ENCODE peak calls at places on chromosome 12, in four cellular contexts. M is psoas muscle, U is HFF-Myc, V is fibroblast of pulmonary artery. B is an unnamed sample.

GRCh38 chr12:59698599-59698998 is 102.8 kb downstream of the SLC16A7 start:
- DNase-seq in M (no peak), U (no peak), V (peak; percentile 87), B (peak; percentile 91)

GRCh38 chr12:131087302-131087818 is 133.7 kb downstream of the ADGRD1 start:
- DNase-seq in M (peak; percentile 10), U (no peak), V (no peak), B (no peak)

GRCh38 chr12:105485926-105486325 is 155.4 kb downstream of the C12orf75 start:
- DNase-seq in M (no peak), U (no peak), V (peak; percentile 42), B (no peak)

GRCh38 chr12:45409966-45410365 is 194.1 kb downstream of the ANO6 start:
- DNase-seq in M (peak; percentile 46), U (no peak), V (peak; percentile 13), B (peak; percentile 85)

GRCh38 chr12:67161322-67161918 is 107.7 kb upstream of the CAND1 start:
- DNase-seq in M (no peak), U (peak; percentile 6), V (peak; percentile 50), B (peak; percentile 44)

GRCh38 chr12:41576925-41577324 is 388.8 kb downstream of the PDZRN4 start:
- DNase-seq in M (no peak), U (no peak), V (no peak), B (no peak)

GRCh38 chr12:52956987-52957386 is 8.1 kb downstream of the KRT18 start:
- DNase-seq in M (no peak), U (no peak), V (no peak), B (no peak)

GRCh38 chr12:6613015-6613775 is 6.0 kb upstream of the CHD4 start:
- DNase-seq in M (peak; percentile 69), U (peak; percentile 56), V (peak; percentile 67), B (peak; percentile 70)

GRCh38 chr12:63668028-63668799 is at the start of gene DPY19L2:
- DNase-seq in M (peak; percentile 54), U (peak; percentile 59), V (peak; percentile 64), B (peak; percentile 54)

GRCh38 chr12:26987634-26988424 is 26.4 kb downstream of the TM7SF3 start:
- DNase-seq in M (no peak), U (peak; percentile 9), V (peak; percentile 29), B (peak; percentile 3)

GRCh38 chr12:53709671-53710070 is 17.6 kb downstream of the CALCOCO1 start:
- DNase-seq in M (no peak), U (no peak), V (no peak), B (peak; percentile 17)

GRCh38 chr12:120849765-120850164 is 54.4 kb downstream of the SPPL3 start:
- DNase-seq in M (no peak), U (no peak), V (peak; percentile 42), B (no peak)

GRCh38 chr12:124613151-124613585 is 45.8 kb upstream of the NCOR2 start:
- DNase-seq in M (no peak), U (no peak), V (peak; percentile 97), B (peak; percentile 65)

GRCh38 chr12:3644103-3644502 is 108.8 kb downstream of the CRACR2A start:
- DNase-seq in M (no peak), U (no peak), V (no peak), B (no peak)

GRCh38 chr12:116442981-116443380 is 116.2 kb upstream of the MAP1LC3B2 start:
- DNase-seq in M (no peak), U (no peak), V (peak; percentile 20), B (peak; percentile 75)

GRCh38 chr12:100401660-100402059 is 44.8 kb downstream of the SLC17A8 start:
- DNase-seq in M (no peak), U (peak; percentile 5), V (peak; percentile 54), B (peak; percentile 16)

GRCh38 chr12:131129839-131130238 is 176.1 kb downstream of the ADGRD1 start:
- DNase-seq in M (no peak), U (no peak), V (no peak), B (no peak)

GRCh38 chr12:94879542-94879941 is 124.0 kb downstream of the NDUFA12 start:
- DNase-seq in M (no peak), U (peak; percentile 10), V (peak; percentile 16), B (no peak)

GRCh38 chr12:125183187-125184067 is 118.2 kb downstream of the AACS start:
- DNase-seq in M (peak; percentile 69), U (peak; percentile 37), V (peak; percentile 78), B (peak; percentile 66)

GRCh38 chr12:34051486-34051885 is 29.2 kb downstream of the ALG10 start:
- DNase-seq in M (no peak), U (no peak), V (no peak), B (no peak)

GRCh38 chr12:75427491-75427890 is 36.6 kb downstream of the GLIPR1L2 start:
- DNase-seq in M (no peak), U (no peak), V (no peak), B (no peak)

GRCh38 chr12:127179199-127179598 is 1087.8 kb upstream of the TMEM132C start:
- DNase-seq in M (no peak), U (no peak), V (no peak), B (peak; percentile 71)

GRCh38 chr12:89880695-89881350 is 172.2 kb upstream of the ATP2B1 start:
- DNase-seq in M (no peak), U (no peak), V (no peak), B (no peak)

GRCh38 chr12:51393676-51394545 is 2.7 kb upstream of the GALNT6 start:
- DNase-seq in M (no peak), U (peak; percentile 72), V (peak; percentile 86), B (peak; percentile 92)

GRCh38 chr12:27969901-27970390 is 2.6 kb downstream of the PTHLH start:
- DNase-seq in M (peak; percentile 31), U (no peak), V (peak; percentile 61), B (peak; percentile 59)

GRCh38 chr12:27861428-27862167 is 81.6 kb upstream of the MANSC4 start:
- DNase-seq in M (peak; percentile 17), U (no peak), V (peak; percentile 58), B (peak; percentile 40)

GRCh38 chr12:124053855-124054254 is 80.8 kb downstream of the ZNF664 start:
- DNase-seq in M (peak; percentile 24), U (peak; percentile 24), V (peak; percentile 85), B (peak; percentile 79)

GRCh38 chr12:21526721-21527345 is 737 bp downstream of the SPX start:
- DNase-seq in M (no peak), U (no peak), V (no peak), B (no peak)

GRCh38 chr12:24416423-24417109 is 467.1 kb upstream of the SOX5 start:
- DNase-seq in M (no peak), U (no peak), V (no peak), B (no peak)

GRCh38 chr12:61902403-61902802 is 357.8 kb upstream of the USP15 start:
- DNase-seq in M (no peak), U (no peak), V (no peak), B (no peak)

GRCh38 chr12:52087961-52088820 is 8.7 kb downstream of the SMIM41 start:
- DNase-seq in M (no peak), U (no peak), V (no peak), B (no peak)

GRCh38 chr12:67220065-67220464 is 49.1 kb upstream of the CAND1 start:
- DNase-seq in M (no peak), U (no peak), V (no peak), B (no peak)

GRCh38 chr12:6534914-6535696 is 788 bp downstream of the GAPDH start:
- DNase-seq in M (peak; percentile 85), U (no peak), V (peak; percentile 83), B (peak; percentile 75)

GRCh38 chr12:124653169-124653931 is 85.9 kb upstream of the NCOR2 start:
- DNase-seq in M (peak; percentile 52), U (no peak), V (no peak), B (peak; percentile 20)

GRCh38 chr12:88816201-88816600 is 235.9 kb upstream of the KITLG start:
- DNase-seq in M (no peak), U (no peak), V (no peak), B (peak; percentile 12)

GRCh38 chr12:57195655-57196371 is 20.8 kb upstream of the NXPH4 start:
- DNase-seq in M (no peak), U (no peak), V (no peak), B (no peak)
- TF ChIP-seq CTCF in M (no peak), U (no peak), V (no peak), B (no peak)

DNA sequence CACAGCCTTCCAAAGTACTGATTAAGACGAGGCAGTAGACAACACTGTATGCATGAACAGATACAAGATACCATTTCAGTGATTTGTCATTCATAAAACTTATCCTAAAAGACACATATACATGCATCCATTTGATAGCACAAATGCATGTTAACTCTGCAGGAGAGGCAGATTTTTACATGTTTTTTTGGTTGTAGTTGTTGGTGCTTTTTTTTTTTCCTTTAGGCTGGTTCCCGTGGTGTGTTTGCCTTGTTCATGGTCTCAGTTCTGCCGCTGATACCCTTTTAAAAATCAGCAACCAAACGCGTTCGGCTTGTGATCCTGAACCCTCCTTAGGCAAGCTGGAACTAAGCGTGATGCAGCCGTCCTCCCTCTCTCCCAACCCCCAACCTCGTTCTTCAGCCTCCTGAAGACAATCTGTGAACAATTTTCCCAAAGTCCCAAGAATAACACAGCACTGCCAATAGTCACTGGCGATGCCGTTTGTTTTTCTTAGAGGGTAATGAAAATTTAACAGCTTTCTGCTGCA is 1.2 kb downstream of the PRICKLE1 start:
- DNase-seq in M (no peak), U (no peak), V (no peak), B (no peak)
- H3K4me3 ChIP-seq in M (peak overlapping the region; percentile 92), U (peak overlapping the region; percentile 71), V (peak overlapping the region; percentile 76), B (peak overlapping the region; percentile 58)

DNA sequence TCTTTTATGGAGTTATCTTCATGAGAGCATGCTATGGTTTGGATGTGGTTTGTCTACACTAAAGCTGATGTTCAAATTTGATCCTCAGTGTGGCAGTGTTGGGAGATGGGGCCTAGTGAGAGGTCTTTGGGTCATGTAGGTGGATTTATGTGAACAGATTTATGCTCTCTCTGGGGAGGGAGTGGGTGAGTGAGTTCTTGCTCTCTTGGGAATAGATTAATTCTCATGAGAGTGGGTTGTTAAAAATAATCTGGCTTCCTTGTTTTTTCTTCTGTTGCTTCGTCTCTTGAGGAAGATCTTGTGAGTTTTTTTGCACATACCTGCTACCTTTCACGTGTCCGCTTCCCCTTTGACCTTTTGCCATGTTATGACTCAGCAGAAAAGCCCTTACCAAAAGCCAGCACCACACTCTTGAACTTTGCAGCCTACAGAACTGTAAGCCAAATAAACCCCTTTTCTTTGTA is 20.5 kb downstream of the DERA start:
- DNase-seq in M (no peak), U (no peak), V (no peak), B (peak; percentile 18)
- TF ChIP-seq CTCF in M (no peak), U (no peak), V (peak; percentile 1), B (no peak)

DNA sequence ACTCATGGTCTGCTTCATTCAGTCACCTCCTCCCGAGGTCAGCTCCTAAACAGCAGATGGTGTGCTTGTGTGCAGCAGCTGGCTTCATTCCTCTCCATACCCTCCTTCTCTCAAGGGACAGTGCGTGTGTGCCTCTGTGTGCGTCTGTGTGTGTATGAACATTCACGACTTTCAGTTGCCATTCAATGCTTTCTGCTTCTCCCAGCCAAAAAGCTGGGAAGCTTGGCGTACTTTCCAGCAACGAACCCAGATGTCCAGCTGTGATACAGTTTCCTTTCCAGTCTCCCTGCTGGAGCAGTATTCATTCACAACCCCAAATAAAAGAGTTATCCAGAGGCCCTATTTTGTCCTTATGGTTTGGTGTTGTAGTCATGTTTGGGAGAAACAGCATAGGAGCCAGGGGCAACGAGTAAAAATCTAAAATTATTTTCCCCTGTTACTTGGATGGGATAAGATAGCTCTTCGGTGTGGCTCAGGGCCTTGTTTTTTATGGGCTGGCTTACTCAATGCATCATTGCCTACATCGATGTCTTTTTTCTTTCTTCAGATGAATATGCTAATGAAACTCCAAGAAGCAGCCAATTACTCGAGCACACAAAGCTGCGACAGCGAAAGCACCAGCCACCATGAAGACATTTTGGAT is 379.3 kb downstream of the NAV3 start:
- DNase-seq in M (no peak), U (no peak), V (no peak), B (peak; percentile 91)
- H3K4me3 ChIP-seq in M (no peak overlapping the region), U (no peak overlapping the region), V (no peak overlapping the region), B (no peak overlapping the region)

GRCh38 chr12:70468741-70469140 is 102.7 kb downstream of the KCNMB4 start:
- DNase-seq in M (no peak), U (no peak), V (no peak), B (no peak)
- TF ChIP-seq CTCF in M (no peak), U (no peak), V (no peak), B (no peak)

B was measured in AG10803.